ENCODE peak calls at places on chromosome 15, in ten cellular contexts. B is IMR-90, J is esophagus muscularis mucosa, C is GM12878, Q is H1, U is A549, L is gastrocnemius medialis, A is right lobe of liver, W is spleen, R is tibial nerve. G is an unnamed sample. For H3K9me3, the result is how much of the 10 kb centered on the place peaks cover.

GRCh38 chr15:92930061-92930460 is 29.9 kb downstream of the CHD2 start:
- DNase-seq in B (peak), J (no peak), C (no peak), Q (no peak), U (no peak), L (no peak), A (no peak), W (no peak), R (no peak), G (no peak)

GRCh38 chr15:25439456-25439836 is 622 bp upstream of the UBE3A start:
- DNase-seq in B (peak), J (no peak), C (no peak), Q (no peak), U (peak), L (no peak), A (no peak), W (no peak), R (no peak), G (no peak)

GRCh38 chr15:82552861-82553260 is 12.6 kb upstream of the RPS17 start:
- DNase-seq in B (no peak), J (no peak), C (no peak), Q (no peak), U (no peak), L (peak), A (no peak), W (no peak), R (no peak), G (no peak)

GRCh38 chr15:84857418-84858004 is 27.0 kb upstream of the SLC28A1 start:
- DNase-seq in B (no peak), J (no peak), C (no peak), Q (no peak), U (no peak), L (no peak), A (no peak), W (no peak), R (no peak), G (no peak)

GRCh38 chr15:64754663-64755426 is 20.5 kb downstream of the RBPMS2 start:
- DNase-seq in B (no peak), J (no peak), C (peak), Q (no peak), U (no peak), L (no peak), A (no peak), W (no peak), R (no peak), G (no peak)

GRCh38 chr15:29938701-29939340 is 116.6 kb upstream of the TJP1 start:
- DNase-seq in B (peak), J (no peak), C (no peak), Q (no peak), U (no peak), L (no peak), A (no peak), W (no peak), R (no peak), G (no peak)

GRCh38 chr15:39770748-39771689 is 11.6 kb downstream of the FSIP1 start:
- DNase-seq in B (peak), J (no peak), C (no peak), Q (no peak), U (no peak), L (no peak), A (no peak), W (no peak), R (no peak), G (no peak)

GRCh38 chr15:24621630-24622215 is 53.9 kb upstream of the NPAP1 start:
- DNase-seq in B (no peak), J (peak), C (no peak), Q (no peak), U (no peak), L (no peak), A (no peak), W (no peak), R (no peak), G (no peak)

GRCh38 chr15:78125267-78125666 is 6.0 kb downstream of the CIB2 start:
- DNase-seq in B (no peak), J (no peak), C (no peak), Q (no peak), U (no peak), L (no peak), A (no peak), W (no peak), R (no peak), G (no peak)

GRCh38 chr15:32887090-32887489 is 169.3 kb downstream of the GREM1 start:
- DNase-seq in B (no peak), J (no peak), C (no peak), Q (no peak), U (no peak), L (no peak), A (no peak), W (no peak), R (no peak), G (no peak)

GRCh38 chr15:96327155-96327741 is 3.3 kb upstream of the NR2F2 start:
- DNase-seq in B (peak), J (no peak), C (peak), Q (no peak), U (peak), L (no peak), A (no peak), W (no peak), R (no peak), G (no peak)

GRCh38 chr15:101207867-101208288 is 44.0 kb downstream of the CHSY1 start:
- DNase-seq in B (peak), J (no peak), C (no peak), Q (no peak), U (no peak), L (peak), A (no peak), W (peak), R (no peak), G (no peak)

GRCh38 chr15:62603757-62604156 is 438.7 kb upstream of the C2CD4B start:
- DNase-seq in B (no peak), J (no peak), C (no peak), Q (no peak), U (peak), L (no peak), A (no peak), W (no peak), R (no peak), G (no peak)

GRCh38 chr15:25736451-25736850 is 126.7 kb downstream of the ATP10A start:
- DNase-seq in B (peak), J (no peak), C (no peak), Q (no peak), U (no peak), L (no peak), A (no peak), W (no peak), R (no peak), G (no peak)

GRCh38 chr15:32889189-32889588 is 171.4 kb downstream of the GREM1 start:
- DNase-seq in B (no peak), J (no peak), C (no peak), Q (no peak), U (no peak), L (no peak), A (no peak), W (no peak), R (no peak), G (no peak)

GRCh38 chr15:22229971-22230815 is 149.9 kb downstream of the OR4M2 start:
- DNase-seq in B (no peak), J (no peak), C (no peak), Q (no peak), U (no peak), L (no peak), A (no peak), W (peak), R (no peak), G (no peak)

GRCh38 chr15:22227961-22228762 is 147.8 kb downstream of the OR4M2 start:
- DNase-seq in B (no peak), J (no peak), C (no peak), Q (no peak), U (no peak), L (no peak), A (peak), W (peak), R (no peak), G (no peak)

GRCh38 chr15:22226034-22226790 is 145.9 kb downstream of the OR4M2 start:
- DNase-seq in B (no peak), J (no peak), C (no peak), Q (no peak), U (no peak), L (no peak), A (no peak), W (peak), R (no peak), G (peak)

GRCh38 chr15:22224241-22224671 is 143.9 kb downstream of the OR4M2 start:
- DNase-seq in B (no peak), J (no peak), C (no peak), Q (no peak), U (peak), L (no peak), A (no peak), W (peak), R (no peak), G (no peak)

GRCh38 chr15:22227411-22227810 is 147.1 kb downstream of the OR4M2 start:
- DNase-seq in B (no peak), J (no peak), C (no peak), Q (no peak), U (no peak), L (no peak), A (no peak), W (peak), R (no peak), G (peak)
- H3K9me3 ChIP-seq in B (half or more), J (under half), C (under half), Q (under half), U (under half), L (under half), A (under half), W (under half), R (under half), G (under half)

GRCh38 chr15:90883971-90884718 is at the start of gene FES:
- DNase-seq in B (peak), J (no peak), C (no peak), Q (peak), U (no peak), L (no peak), A (peak), W (peak), R (peak), G (no peak)
- TF ChIP-seq POLR2A in B (no peak), J (peak), C (peak), Q (no peak), U (no peak), L (peak), A (peak), W (peak), R (peak), G (no peak)

GRCh38 chr15:27433604-27434003 is 462.6 kb downstream of the GABRG3 start:
- DNase-seq in B (no peak), J (no peak), C (no peak), Q (no peak), U (no peak), L (no peak), A (no peak), W (no peak), R (no peak), G (no peak)

DNA sequence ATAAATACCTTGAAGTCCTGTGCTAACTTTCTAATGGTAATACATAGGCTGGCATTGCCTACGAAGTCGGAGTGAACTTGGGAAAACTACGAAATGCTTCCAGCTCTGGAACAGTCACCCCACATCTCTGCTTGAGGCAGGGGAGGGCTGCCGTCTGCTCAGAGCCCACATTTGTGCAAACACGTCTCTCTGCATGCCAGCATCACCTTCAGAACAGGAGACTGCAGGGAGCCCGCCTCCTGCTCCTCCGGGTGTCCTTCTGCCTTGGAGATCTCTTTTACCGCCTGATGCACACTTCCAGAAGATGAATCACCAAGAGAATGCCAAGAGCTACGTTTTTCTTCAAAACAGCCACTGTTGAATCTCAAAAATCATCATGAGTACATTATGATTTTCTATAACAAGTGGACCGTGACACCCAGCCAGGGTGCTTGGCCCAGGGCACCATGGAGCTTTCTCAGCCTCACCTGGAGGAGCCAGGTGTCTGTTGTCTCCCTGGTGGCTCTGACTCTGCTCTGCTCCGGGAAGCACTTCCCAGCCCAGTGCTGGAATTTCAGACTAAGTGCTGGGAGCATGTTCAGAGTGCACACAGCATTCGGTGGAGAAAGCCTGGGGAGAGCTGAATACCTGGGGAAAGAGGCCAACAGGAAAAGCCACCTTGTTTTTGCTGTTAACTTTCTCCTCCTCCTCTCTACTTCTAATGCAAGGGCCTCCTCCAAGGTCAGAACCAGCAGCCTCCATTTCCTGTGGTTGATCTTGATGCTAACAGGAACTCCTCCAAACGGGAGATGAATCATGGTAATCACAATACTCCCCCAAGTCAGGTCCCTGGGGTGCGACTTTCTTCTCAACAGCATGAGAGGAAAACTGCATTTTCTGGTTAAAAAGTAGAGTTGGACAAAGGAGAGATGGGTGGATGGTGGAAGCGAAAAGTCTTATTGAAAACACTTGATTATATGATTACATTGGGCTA is 467.7 kb downstream of the GABRG3 start:
- DNase-seq in B (no peak), J (no peak), C (no peak), Q (no peak), U (no peak), L (no peak), A (no peak), W (no peak), R (no peak), G (no peak)
- H3K9me3 ChIP-seq in B (under half), J (under half), C (under half), Q (under half), U (under half), L (under half), A (under half), W (under half), R (under half), G (under half)

DNA sequence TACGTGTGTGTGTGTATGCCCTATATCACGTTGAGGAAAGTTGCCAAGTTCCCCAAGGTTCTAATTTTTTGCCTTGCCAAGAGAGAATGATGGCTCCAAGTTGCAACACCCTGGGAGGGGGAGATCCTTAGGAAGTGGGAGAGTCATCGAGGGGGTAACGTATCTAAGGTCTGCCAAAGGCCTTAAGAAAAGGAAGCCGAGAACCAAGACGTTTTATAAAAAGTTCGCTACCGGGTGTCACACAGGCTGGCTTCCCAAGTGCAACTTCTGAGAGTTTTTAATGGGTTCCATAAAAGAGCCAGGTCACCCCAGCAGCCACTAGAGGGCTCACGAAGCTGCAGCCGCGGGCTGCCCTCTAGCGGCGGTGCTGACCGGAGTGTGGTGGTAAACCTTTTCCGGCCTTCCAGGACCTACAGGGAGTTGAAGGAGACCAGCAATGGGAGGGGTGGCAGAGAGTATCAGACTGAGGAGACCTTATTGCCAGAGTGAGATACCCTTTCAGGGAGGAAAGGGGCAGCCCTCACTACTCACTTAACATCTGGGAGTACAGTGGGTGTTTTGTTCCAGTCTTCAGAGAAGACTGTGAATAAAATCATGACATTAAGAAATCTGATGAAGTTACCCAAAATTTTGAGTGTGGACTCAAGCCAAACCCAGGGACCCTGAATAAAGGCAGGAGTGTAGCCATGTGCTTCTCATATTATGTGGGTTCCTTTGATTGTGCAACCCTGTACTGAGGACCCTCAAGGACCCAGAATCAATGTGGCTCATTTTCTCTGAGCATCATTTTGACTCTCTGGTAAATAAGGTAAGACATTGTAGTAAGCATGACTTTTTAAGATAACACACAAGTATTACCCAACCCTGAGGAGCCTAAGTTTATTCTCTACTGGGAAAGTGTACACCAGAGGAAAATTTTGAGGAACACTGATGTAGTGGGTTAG is 2.5 kb upstream of the RFX7 start:
- DNase-seq in B (peak), J (peak), C (peak), Q (peak), U (peak), L (peak), A (peak), W (peak), R (peak), G (peak)
- TF ChIP-seq POLR2A in B (no peak), J (no peak), C (peak), Q (no peak), U (no peak), L (no peak), A (no peak), W (no peak), R (no peak), G (no peak)

DNA sequence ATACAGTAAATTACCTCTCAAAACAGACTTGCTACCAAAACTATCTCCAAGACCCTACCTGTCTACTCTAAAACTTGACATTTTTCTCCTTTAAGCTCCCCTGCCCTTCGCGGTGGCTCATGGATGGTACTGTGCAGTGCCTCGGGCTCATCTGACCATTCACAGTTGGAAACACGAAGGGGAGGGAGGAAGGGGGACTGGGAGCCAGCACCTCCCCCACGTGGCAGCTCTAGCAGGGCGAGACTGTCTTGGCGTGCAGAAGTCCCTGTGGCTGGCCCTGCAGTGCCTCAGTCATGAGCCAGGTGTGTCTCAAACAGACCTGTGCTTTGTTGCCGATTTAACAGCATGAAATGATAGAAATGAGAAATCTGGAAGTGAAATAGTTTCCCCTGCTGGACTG is 372.0 kb downstream of the GABRG3 start:
- DNase-seq in B (no peak), J (peak), C (no peak), Q (no peak), U (no peak), L (no peak), A (no peak), W (no peak), R (no peak), G (no peak)
- H3K9me3 ChIP-seq in B (under half), J (under half), C (under half), Q (under half), U (under half), L (under half), A (under half), W (under half), R (under half), G (under half)

DNA sequence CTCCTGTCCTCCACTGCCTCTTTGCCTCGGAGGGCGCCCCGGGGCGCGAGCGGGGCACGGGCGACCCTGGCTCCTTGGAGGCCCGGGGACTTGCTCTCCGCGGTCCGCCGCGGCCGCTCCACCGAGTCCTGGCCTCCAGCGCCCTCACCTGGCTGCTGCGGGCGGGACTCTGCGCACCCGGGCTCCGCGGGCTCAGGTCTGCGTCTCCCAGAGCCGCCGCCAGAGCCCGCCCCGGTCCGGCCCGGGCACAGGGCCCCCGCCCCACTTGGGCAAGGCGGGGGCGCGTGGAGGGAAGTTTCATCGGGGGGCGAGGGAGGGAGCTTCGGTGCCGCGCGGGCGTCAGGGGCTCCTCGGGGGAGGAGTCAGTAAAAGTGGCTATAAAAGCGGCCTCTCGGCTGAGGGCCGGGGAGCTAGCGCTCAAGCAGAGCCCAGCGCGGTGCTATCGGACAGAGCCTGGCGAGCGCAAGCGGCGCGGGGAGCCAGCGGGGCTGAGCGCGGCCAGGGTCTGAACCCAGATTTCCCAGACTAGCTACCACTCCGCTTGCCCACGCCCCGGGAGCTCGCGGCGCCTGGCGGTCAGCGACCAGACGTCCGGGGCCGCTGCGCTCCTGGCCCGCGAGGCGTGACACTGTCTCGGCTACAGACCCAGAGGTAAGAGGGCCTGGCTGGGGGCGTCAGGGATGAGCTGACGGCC is at the start of gene CEMIP:
- DNase-seq in B (peak), J (no peak), C (no peak), Q (peak), U (peak), L (peak), A (peak), W (peak), R (peak), G (peak)
- TF ChIP-seq POLR2A in B (peak), J (no peak), C (no peak), Q (no peak), U (peak), L (no peak), A (no peak), W (no peak), R (no peak), G (no peak)

GRCh38 chr15:47861186-47861585 is 143.9 kb downstream of the SEMA6D start:
- DNase-seq in B (no peak), J (no peak), C (no peak), Q (no peak), U (no peak), L (no peak), A (no peak), W (no peak), R (no peak), G (no peak)

GRCh38 chr15:47857384-47858168 is 140.3 kb downstream of the SEMA6D start:
- DNase-seq in B (no peak), J (no peak), C (peak), Q (no peak), U (no peak), L (no peak), A (no peak), W (no peak), R (no peak), G (no peak)

DNA sequence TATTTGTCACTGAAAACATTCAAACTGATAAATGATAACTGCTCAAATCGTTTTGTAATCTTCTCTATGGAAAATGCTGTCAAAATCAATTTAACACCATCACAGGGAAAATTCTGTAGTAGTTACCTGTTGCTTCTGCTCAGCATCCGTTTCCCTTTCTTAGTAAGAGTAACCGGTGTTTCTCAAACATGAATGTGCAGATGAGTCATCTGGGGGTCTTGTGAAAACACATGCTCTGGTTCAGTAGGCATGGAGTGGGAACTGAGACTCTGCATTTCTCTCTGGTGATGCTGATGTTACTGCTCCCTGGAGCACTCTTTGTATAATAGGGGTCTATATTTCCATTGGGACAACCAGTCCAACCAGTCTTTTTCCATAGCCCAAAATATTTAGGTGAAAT is 145.1 kb downstream of the SEMA6D start:
- DNase-seq in B (no peak), J (no peak), C (peak), Q (no peak), U (no peak), L (no peak), A (no peak), W (no peak), R (no peak), G (no peak)
- H3K9me3 ChIP-seq in B (under half), J (under half), C (under half), Q (under half), U (under half), L (under half), A (under half), W (under half), R (under half), G (under half)